ENCODE peak calls at places on chromosomes 2 and 18, in seven cellular contexts. M is omental fat pad; B is NCI-H2171 treated with DMSO at 0.1 percent for 48 hours; Y is dermis blood vessel endothelial cell; W is aorta; J is cardiac fibroblast; U is activated CD4-positive, alpha-beta memory T cell treated with anti-CD3 and anti-CD28 coated beads, Interleukin-2, amount 10 ng/mL, durations not matched to agents 7 days and 5 days. K is an unnamed sample.

GRCh38 chr2:216932806-216933579 is 73.1 kb upstream of the TNP1 start:
- DNase-seq in M (no peak), B (peak), Y (no peak), W (no peak), J (no peak), U (no peak), K (no peak)

GRCh38 chr2:170997893-170998477 is 68.9 kb downstream of the GORASP2 start:
- DNase-seq in M (no peak), B (no peak), Y (no peak), W (no peak), J (no peak), U (no peak), K (no peak)

GRCh38 chr2:75622500-75622899 is 24.1 kb upstream of the MRPL19 start:
- DNase-seq in M (no peak), B (no peak), Y (no peak), W (no peak), J (no peak), U (no peak), K (no peak)

GRCh38 chr2:54572636-54573531 is 116.8 kb downstream of the SPTBN1 start:
- DNase-seq in M (no peak), B (no peak), Y (peak), W (no peak), J (peak), U (peak), K (peak)

GRCh38 chr2:41994177-41994576 is 53.6 kb upstream of the PKDCC start:
- DNase-seq in M (no peak), B (no peak), Y (no peak), W (no peak), J (peak), U (no peak), K (no peak)

GRCh38 chr18:47975701-47976100 is 45.2 kb upstream of the SMAD2 start:
- DNase-seq in M (no peak), B (no peak), Y (no peak), W (no peak), J (no peak), U (no peak), K (no peak)

GRCh38 chr2:122737429-122738077 is 982.1 kb downstream of the TSN start:
- DNase-seq in M (no peak), B (no peak), Y (peak), W (no peak), J (peak), U (no peak), K (no peak)

GRCh38 chr2:104733544-104733943 is 120.4 kb upstream of the POU3F3 start:
- DNase-seq in M (no peak), B (no peak), Y (no peak), W (no peak), J (no peak), U (no peak), K (no peak)